ENCODE peak calls at places on chromosomes 16 and 17, in seven cellular contexts. D is transverse colon, S is prostate gland, E is stomach, J is HCT116, V is upper lobe of left lung, F is breast epithelium. I is an unnamed sample.

GRCh38 chr17:82823004-82823403 is 16.8 kb downstream of the ZNF750 start:
- DNase-seq in E (no peak), S (no peak), F (no peak), J (no peak), D (no peak), V (no peak), I (no peak)

GRCh38 chr16:27771201-27771910 is 221.4 kb downstream of the KATNIP start:
- DNase-seq in D (no peak), F (no peak), E (no peak), S (no peak), J (no peak), V (no peak), I (no peak)

GRCh38 chr17:30426292-30426691 is 47.6 kb downstream of the CPD start:
- DNase-seq in D (no peak), S (no peak), J (no peak), E (no peak), F (no peak), V (no peak), I (no peak)

GRCh38 chr17:45990836-45991235 is 8.2 kb upstream of the STH start:
- DNase-seq in J (no peak), D (no peak), V (no peak), F (no peak), S (no peak), E (no peak), I (no peak)

GRCh38 chr17:48236681-48237134 is 129.1 kb downstream of the SNX11 start:
- DNase-seq in V (no peak), D (no peak), J (peak), S (no peak), E (no peak), F (no peak), I (no peak)

GRCh38 chr16:72722552-72722951 is 325.4 kb downstream of the ZFHX3 start:
- DNase-seq in E (no peak), S (no peak), J (no peak), F (no peak), D (no peak), V (no peak), I (no peak)

GRCh38 chr17:5209396-5209795 is 17.7 kb upstream of the ZNF594 start:
- DNase-seq in F (no peak), D (no peak), E (no peak), V (no peak), S (no peak), J (no peak), I (no peak)

GRCh38 chr17:44005865-44006580 is 1.6 kb downstream of the NAGS start:
- DNase-seq in E (peak), D (peak), F (peak), S (no peak), J (no peak), V (peak), I (no peak)

GRCh38 chr17:44921122-44921882 is 6.0 kb upstream of the GFAP start:
- DNase-seq in V (no peak), D (no peak), E (no peak), J (no peak), S (no peak), F (no peak), I (no peak)

GRCh38 chr17:73376152-73376551 is 64.4 kb upstream of the CDC42EP4 start:
- DNase-seq in F (no peak), S (no peak), E (no peak), V (no peak), D (no peak), J (no peak), I (no peak)

GRCh38 chr17:49515196-49515770 is 20.2 kb downstream of the NGFR start:
- DNase-seq in V (peak), S (peak), F (peak), D (peak), J (peak), E (peak), I (no peak)

GRCh38 chr16:9334091-9334490 is 242.6 kb downstream of the HAPSTR1 start:
- DNase-seq in S (no peak), E (no peak), D (no peak), J (no peak), F (no peak), V (no peak), I (peak)

GRCh38 chr16:57284206-57284951 is at the start of gene PLLP:
- DNase-seq in J (no peak), D (peak), E (peak), V (peak), F (no peak), S (no peak), I (no peak)

GRCh38 chr17:81931189-81931556 is 3.6 kb upstream of the MAFG start:
- DNase-seq in F (no peak), D (no peak), V (peak), E (no peak), S (no peak), J (no peak), I (no peak)

GRCh38 chr16:31453255-31454204 is 5.8 kb upstream of the ARMC5 start:
- DNase-seq in J (no peak), E (no peak), S (no peak), V (no peak), D (peak), F (no peak), I (no peak)

GRCh38 chr17:75854881-75855309 is 240 bp downstream of the WBP2 start:
- DNase-seq in E (no peak), V (no peak), S (no peak), J (no peak), F (peak), D (no peak), I (no peak)

GRCh38 chr17:82062076-82062983 is 3.3 kb downstream of the DUS1L start:
- DNase-seq in S (no peak), J (no peak), V (peak), D (no peak), F (no peak), E (no peak), I (no peak)

GRCh38 chr16:84885024-84885910 is 65.5 kb downstream of the CRISPLD2 start:
- DNase-seq in S (peak), J (no peak), F (peak), D (no peak), V (no peak), E (no peak), I (no peak)

GRCh38 chr17:22467720-22468119 is 775.4 kb downstream of the KCNJ18 start:
- DNase-seq in V (no peak), F (no peak), J (no peak), D (no peak), S (no peak), E (no peak), I (no peak)

GRCh38 chr17:29948460-29949185 is 7.2 kb downstream of the EFCAB5 start:
- DNase-seq in F (no peak), D (no peak), E (no peak), J (no peak), V (no peak), S (no peak), I (no peak)

GRCh38 chr17:8189711-8190477 is at the start of gene BORCS6:
- DNase-seq in V (peak), J (peak), E (peak), S (peak), F (peak), D (peak), I (peak)

GRCh38 chr17:27343294-27343693 is 49.4 kb downstream of the WSB1 start:
- DNase-seq in S (no peak), V (no peak), J (no peak), D (no peak), E (no peak), F (no peak), I (no peak)

GRCh38 chr17:81221371-81221841 is 1.4 kb downstream of the CEP131 start:
- DNase-seq in D (no peak), F (no peak), J (no peak), V (no peak), E (no peak), S (no peak), I (no peak)

GRCh38 chr16:85385463-85386331 is 227.4 kb upstream of the GSE1 start:
- DNase-seq in V (peak), S (no peak), D (no peak), J (no peak), F (no peak), E (no peak), I (no peak)

GRCh38 chr17:27595208-27595607 is 35.8 kb upstream of the LGALS9 start:
- DNase-seq in E (no peak), V (no peak), D (no peak), F (no peak), S (no peak), J (no peak), I (no peak)

GRCh38 chr17:64938925-64939474 is 19.7 kb upstream of the LRRC37A3 start:
- DNase-seq in E (peak), F (no peak), S (no peak), D (peak), V (peak), J (no peak), I (no peak)

GRCh38 chr17:72342582-72343527 is 222.0 kb downstream of the SOX9 start:
- DNase-seq in E (no peak), D (no peak), J (no peak), S (no peak), V (no peak), F (peak), I (no peak)

GRCh38 chr16:873243-873661 is 72.7 kb upstream of the GNG13 start:
- DNase-seq in S (no peak), F (no peak), E (no peak), D (no peak), J (no peak), V (peak), I (no peak)

GRCh38 chr17:60386137-60386395 is 5.9 kb downstream of the USP32 start:
- DNase-seq in V (no peak), S (no peak), D (no peak), F (no peak), E (no peak), J (no peak), I (no peak)

GRCh38 chr16:48478418-48478817 is 93.2 kb upstream of the SIAH1 start:
- DNase-seq in V (no peak), J (no peak), F (no peak), E (no peak), D (no peak), S (no peak), I (no peak)

GRCh38 chr16:75000481-75001081 is 1.8 kb downstream of the ZNRF1 start:
- DNase-seq in J (no peak), S (no peak), D (no peak), E (no peak), F (no peak), V (peak), I (peak)

GRCh38 chr17:68355093-68355492 is 63.8 kb downstream of the ARSG start:
- DNase-seq in F (no peak), E (no peak), S (no peak), D (no peak), J (no peak), V (no peak), I (no peak)

GRCh38 chr16:81067166-81067565 is 9.9 kb downstream of the C16orf46 start:
- DNase-seq in E (no peak), J (no peak), F (no peak), D (no peak), S (no peak), V (no peak), I (no peak)

GRCh38 chr16:89257757-89258465 is 40.4 kb downstream of the ZNF778 start:
- DNase-seq in D (no peak), S (no peak), V (no peak), J (no peak), E (no peak), F (no peak), I (no peak)
- TF ChIP-seq CTCF in D (no peak), S (no peak), V (no peak), J (no peak), E (no peak), F (no peak), I (no peak)

GRCh38 chr16:64983983-64984382 is 137.9 kb downstream of the CDH11 start:
- DNase-seq in E (no peak), V (no peak), J (no peak), S (no peak), D (no peak), F (no peak), I (no peak)
- TF ChIP-seq POLR2AphosphoS5 in E (no peak), V (no peak), J (no peak), S (no peak), D (no peak), F (no peak), I (no peak)

GRCh38 chr17:55717898-55718735 is 4.5 kb downstream of the TMEM100 start:
- DNase-seq in V (no peak), J (peak), S (peak), E (peak), D (peak), F (peak), I (no peak)
- H3K27ac ChIP-seq in V (no peak), J (no peak), S (no peak), E (peak), D (no peak), F (no peak), I (no peak)

GRCh38 chr16:11348737-11349598 is 3.7 kb downstream of the RMI2 start:
- DNase-seq in S (no peak), D (no peak), J (no peak), E (no peak), F (no peak), V (no peak), I (no peak)

GRCh38 chr16:11346700-11347319 is 1.6 kb downstream of the RMI2 start:
- DNase-seq in J (no peak), S (no peak), E (no peak), V (no peak), D (no peak), F (no peak), I (no peak)

GRCh38 chr16:11342021-11342855 is 3.0 kb upstream of the RMI2 start:
- DNase-seq in D (no peak), V (no peak), F (no peak), E (no peak), S (no peak), J (no peak), I (no peak)

GRCh38 chr16:11347831-11348230 is 2.6 kb downstream of the RMI2 start:
- DNase-seq in V (no peak), S (no peak), E (no peak), J (no peak), F (no peak), D (no peak), I (no peak)

DNA sequence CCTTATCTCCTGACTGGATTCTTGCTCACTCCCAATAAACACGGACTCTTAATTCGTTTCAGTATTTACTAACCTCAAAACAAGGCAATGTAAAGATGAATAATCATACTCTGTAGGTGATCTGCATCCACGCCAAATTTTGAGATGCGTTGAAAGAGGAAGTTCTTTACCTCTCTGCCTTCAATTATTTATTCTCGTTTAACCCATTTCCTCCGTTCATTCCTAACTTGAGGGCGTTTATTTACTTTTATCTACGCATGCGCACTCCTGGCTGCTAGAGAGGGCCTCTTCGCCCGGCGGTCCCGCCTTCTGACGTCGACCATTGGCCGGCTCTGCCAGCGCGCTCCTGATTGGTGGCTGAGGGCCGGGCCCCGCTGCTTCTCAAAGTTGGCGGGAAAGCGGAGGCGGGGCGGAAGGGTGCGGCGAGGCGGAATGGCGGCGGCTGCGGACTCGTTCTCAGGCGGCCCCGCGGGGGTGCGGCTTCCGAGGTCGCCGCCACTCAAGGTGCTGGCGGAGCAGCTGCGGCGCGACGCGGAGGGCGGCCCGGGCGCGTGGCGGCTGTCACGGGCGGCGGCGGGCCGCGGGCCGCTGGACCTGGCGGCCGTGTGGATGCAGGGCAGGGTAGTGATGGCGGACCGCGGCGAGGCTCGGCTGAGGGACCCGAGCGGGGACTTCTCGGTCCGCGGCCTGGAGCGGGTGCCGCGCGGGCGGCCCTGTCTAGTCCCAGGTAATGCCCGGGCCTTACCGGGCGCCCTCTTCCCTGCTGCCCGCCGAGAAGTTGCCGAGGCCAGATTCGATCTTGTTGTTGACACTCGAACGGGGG is at the start of gene RMI2:
- DNase-seq in E (peak), J (peak), D (peak), V (peak), F (peak), S (peak), I (peak)
- TF ChIP-seq CTCF in E (no peak), J (no peak), D (no peak), V (peak), F (no peak), S (no peak), I (peak)

GRCh38 chr16:88645941-88646340 is 4.9 kb downstream of the CYBA start:
- DNase-seq in V (peak), D (no peak), S (no peak), J (no peak), F (no peak), E (no peak), I (no peak)

GRCh38 chr16:88647178-88648070 is 3.4 kb downstream of the CYBA start:
- DNase-seq in J (no peak), D (no peak), S (no peak), F (no peak), V (peak), E (no peak), I (no peak)

GRCh38 chr16:88643546-88643932 is 5.2 kb downstream of the IL17C start:
- DNase-seq in D (no peak), E (no peak), J (no peak), V (no peak), F (no peak), S (no peak), I (no peak)

GRCh38 chr16:88646345-88647034 is 4.4 kb downstream of the CYBA start:
- DNase-seq in E (no peak), S (no peak), D (no peak), F (no peak), J (no peak), V (peak), I (no peak)

DNA sequence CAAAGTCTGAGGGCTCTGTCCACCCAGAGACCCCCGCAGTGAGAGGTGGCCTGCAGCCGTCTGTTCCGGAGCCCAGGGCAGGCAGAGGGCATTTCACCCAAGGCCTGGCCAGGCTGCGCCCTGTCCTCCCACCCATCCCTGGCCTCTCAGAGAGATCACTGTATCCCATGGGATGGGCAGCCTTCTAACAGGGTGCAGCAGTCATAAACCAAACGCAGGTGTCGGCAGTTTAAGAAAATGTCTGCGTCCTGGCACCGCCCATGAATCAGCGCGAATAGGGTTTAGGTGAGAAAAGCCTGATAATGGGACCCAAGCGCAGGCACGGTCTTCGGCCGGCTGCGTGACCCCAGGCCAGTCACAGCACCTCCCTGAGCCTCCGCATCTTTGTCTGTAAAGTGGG is 5.4 kb downstream of the CYBA start:
- DNase-seq in D (no peak), E (no peak), V (peak), J (no peak), S (no peak), F (no peak), I (no peak)
- TF ChIP-seq POLR2AphosphoS5 in D (no peak), E (no peak), V (no peak), J (no peak), S (no peak), F (no peak), I (no peak)

DNA sequence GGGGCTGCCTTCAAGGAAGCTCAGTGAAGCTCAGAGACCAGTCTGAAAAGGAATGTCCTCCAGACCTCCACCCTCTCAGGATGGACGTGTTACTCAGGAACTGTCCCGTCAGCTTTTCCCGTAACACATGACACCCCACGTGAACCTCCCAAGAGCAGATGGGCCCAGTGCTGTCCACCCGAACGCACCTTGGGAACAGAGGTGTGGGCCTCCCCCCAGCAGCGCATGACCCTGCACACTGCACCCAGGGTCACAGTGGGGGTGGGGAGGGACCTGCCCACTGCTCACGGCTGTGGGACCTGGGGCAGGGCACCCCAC is 21.9 kb downstream of the SLC7A5 start:
- DNase-seq in E (no peak), V (no peak), J (no peak), D (no peak), F (no peak), S (no peak), I (no peak)
- H3K27ac ChIP-seq in E (peak), V (no peak), J (peak), D (no peak), F (peak), S (no peak), I (peak)

DNA sequence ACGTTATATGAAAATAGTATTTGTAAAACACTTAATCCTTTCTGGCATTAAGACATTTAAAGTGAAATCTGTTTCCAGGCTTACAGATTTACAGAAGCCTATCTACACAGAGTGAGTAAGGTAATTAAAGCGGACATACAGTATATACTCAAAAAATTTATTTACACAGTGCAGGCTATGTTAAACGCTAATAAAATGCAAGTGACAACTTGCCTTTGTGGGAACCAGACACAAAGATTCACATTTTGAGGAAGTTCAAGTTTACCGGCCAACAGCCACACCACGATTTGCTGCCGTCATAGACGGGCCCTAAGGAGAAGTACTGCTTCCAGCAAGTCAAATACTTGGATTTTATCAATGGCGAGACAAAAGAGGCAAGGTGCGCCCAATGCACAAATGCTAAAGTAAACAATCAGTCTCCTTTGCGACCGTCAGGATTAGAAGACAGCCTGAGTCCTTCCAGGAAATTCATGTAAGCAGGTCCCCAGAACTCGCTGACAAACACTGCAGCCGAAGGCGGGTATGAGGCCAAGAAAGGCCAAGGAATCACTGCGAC is 799 bp downstream of the VPS35 start:
- DNase-seq in J (no peak), S (peak), V (no peak), E (peak), F (no peak), D (peak), I (no peak)
- TF ChIP-seq CTCF in J (no peak), S (no peak), V (no peak), E (no peak), F (no peak), D (peak), I (no peak)

GRCh38 chr16:23485841-23486240 is 24.5 kb downstream of the GGA2 start:
- DNase-seq in V (peak), S (no peak), F (no peak), D (no peak), J (no peak), E (no peak), I (no peak)
- TF ChIP-seq POLR2AphosphoS5 in V (no peak), S (no peak), F (no peak), D (no peak), J (no peak), E (no peak), I (no peak)

DNA sequence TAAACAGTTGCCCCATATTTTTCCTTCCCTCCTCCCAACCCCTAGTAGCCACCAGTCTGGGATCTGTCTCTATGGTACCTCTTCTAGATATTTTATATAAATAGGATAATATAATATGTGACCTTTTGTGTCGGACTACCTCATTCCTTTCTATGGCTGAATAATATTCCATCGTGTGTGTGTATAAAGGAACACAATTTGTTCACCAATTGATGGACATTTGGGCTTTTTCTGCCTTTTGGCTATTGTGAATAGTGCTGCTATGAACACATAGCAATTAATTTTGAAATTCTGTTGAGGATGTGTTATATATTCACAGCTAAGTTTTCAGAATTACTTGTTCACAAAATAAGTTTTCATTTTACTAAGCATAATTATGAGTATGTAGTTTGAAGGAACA is 2.5 kb downstream of the NFATC3 start:
- DNase-seq in E (no peak), J (no peak), D (no peak), F (no peak), S (no peak), V (no peak), I (no peak)
- H3K27ac ChIP-seq in E (peak), J (no peak), D (peak), F (no peak), S (no peak), V (no peak), I (no peak)

I was measured in esophagus muscularis mucosa.